ENCODE peak calls at places on chromosomes 4 and X, in eight cellular contexts. Q is cardiac muscle cell; J is fibroblast of lung; N is pancreas; D is tibial artery; X is uterus; M is CD4-positive, alpha-beta T cell; G is neural progenitor cell. C is an unnamed sample.
A peak's percentile ranks its signal among the peaks of the same experiment; 100 is the strongest.

GRCh38 chrX:3184176-3184930 is 143.1 kb downstream of the ARSF start:
- DNase-seq in G (no peak), Q (no peak), D (peak; percentile 21), M (no peak), J (peak; percentile 92), X (peak; percentile 17), N (no peak), C (peak; percentile 88)

GRCh38 chr4:69800599-69800998 is 40.2 kb upstream of the SULT1B1 start:
- DNase-seq in J (no peak), D (no peak), Q (no peak), G (no peak), M (no peak), N (no peak), X (no peak), C (no peak)

GRCh38 chr4:150070464-150071170 is 7.6 kb upstream of the DCLK2 start:
- DNase-seq in G (no peak), D (no peak), X (no peak), J (no peak), M (no peak), Q (no peak), N (no peak), C (no peak)

GRCh38 chr4:165325732-165326512 is 1.5 kb upstream of the MSMO1 start:
- DNase-seq in X (no peak), D (no peak), Q (no peak), G (no peak), J (peak; percentile 80), N (no peak), M (no peak), C (peak; percentile 53)

GRCh38 chr4:2303686-2304320 is 41.9 kb upstream of the MXD4 start:
- DNase-seq in N (no peak), G (no peak), Q (no peak), X (no peak), M (no peak), J (no peak), D (no peak), C (no peak)

GRCh38 chr4:65089666-65090065 is 580.6 kb downstream of the EPHA5 start:
- DNase-seq in J (no peak), M (no peak), Q (peak; percentile 6), D (no peak), X (no peak), N (no peak), G (peak; percentile 4), C (no peak)

GRCh38 chrX:38868941-38869378 is 67.7 kb downstream of the MID1IP1 start:
- DNase-seq in G (no peak), X (no peak), M (no peak), N (no peak), J (peak; percentile 60), D (peak; percentile 28), Q (no peak), C (no peak)

GRCh38 chr4:94399277-94399676 is 52.5 kb upstream of the PDLIM5 start:
- DNase-seq in X (no peak), J (no peak), G (no peak), Q (no peak), D (no peak), M (no peak), N (no peak), C (no peak)

GRCh38 chr4:150010525-150011126 is 67.6 kb upstream of the DCLK2 start:
- DNase-seq in Q (peak; percentile 74), M (no peak), G (peak; percentile 60), D (peak; percentile 36), J (peak; percentile 79), X (peak; percentile 40), N (no peak), C (peak; percentile 36)

GRCh38 chrX:43836435-43837184 is 45.6 kb downstream of the MAOB start:
- DNase-seq in N (no peak), X (no peak), G (peak; percentile 3), D (no peak), M (no peak), J (peak; percentile 45), Q (peak; percentile 26), C (peak; percentile 2)

GRCh38 chr4:4647041-4647440 is 105.2 kb upstream of the STX18 start:
- DNase-seq in M (no peak), Q (no peak), D (no peak), J (no peak), G (no peak), N (no peak), X (no peak), C (no peak)

GRCh38 chr4:34771632-34772031 is 1472.7 kb downstream of the ARAP2 start:
- DNase-seq in G (no peak), N (no peak), Q (no peak), M (no peak), X (no peak), J (no peak), D (no peak), C (no peak)

GRCh38 chrX:78199851-78200250 is 60.4 kb upstream of the TAF9B start:
- DNase-seq in N (no peak), D (no peak), X (no peak), M (peak; percentile 0), Q (peak; percentile 3), G (peak; percentile 9), J (no peak), C (no peak)

GRCh38 chr4:121951570-121952110 is at the start of gene TRPC3:
- DNase-seq in Q (peak; percentile 71), J (peak; percentile 20), N (peak; percentile 71), G (peak; percentile 67), D (no peak), M (peak; percentile 17), X (no peak), C (no peak)

GRCh38 chrX:105701310-105702052 is 120.9 kb upstream of the NRK start:
- DNase-seq in N (no peak), M (no peak), Q (no peak), J (peak; percentile 46), G (no peak), X (no peak), D (no peak), C (no peak)

GRCh38 chrX:71629467-71629866 is 11.2 kb upstream of the CXCR3 start:
- DNase-seq in G (no peak), D (no peak), J (no peak), Q (no peak), M (no peak), X (no peak), N (no peak), C (no peak)

GRCh38 chr4:138243369-138243768 is 1.2 kb upstream of the SLC7A11 start:
- DNase-seq in N (no peak), G (no peak), J (no peak), X (no peak), M (no peak), D (no peak), Q (no peak), C (no peak)

GRCh38 chr4:177339794-177340374 is 30.2 kb downstream of the NEIL3 start:
- DNase-seq in J (peak; percentile 72), Q (peak; percentile 30), M (no peak), N (no peak), X (no peak), G (no peak), D (no peak), C (peak; percentile 8)
- TF ChIP-seq CTCF in J (peak; percentile 72), Q (peak; percentile 74), M (peak; percentile 66), N (peak; percentile 37), X (peak; percentile 50), G (peak; percentile 63), D (peak; percentile 75), C (peak; percentile 81)

GRCh38 chr4:170025523-170026252 is 507 bp downstream of the MFAP3L start:
- DNase-seq in N (no peak), Q (peak; percentile 30), X (peak; percentile 24), D (no peak), G (peak; percentile 58), M (peak; percentile 1), J (peak; percentile 15), C (no peak)

GRCh38 chr4:170026253-170026991 is at the start of gene MFAP3L:
- DNase-seq in D (peak; percentile 79), J (peak; percentile 86), Q (peak; percentile 94), N (peak; percentile 97), M (peak; percentile 76), X (peak; percentile 80), G (peak; percentile 97), C (peak; percentile 63)

GRCh38 chr4:170022211-170022610 is 4.0 kb downstream of the MFAP3L start:
- DNase-seq in D (no peak), X (no peak), G (no peak), J (no peak), Q (no peak), M (no peak), N (no peak), C (no peak)

GRCh38 chr4:170030121-170030520 is 3.9 kb upstream of the MFAP3L start:
- DNase-seq in D (no peak), M (no peak), Q (no peak), G (no peak), X (no peak), J (no peak), N (no peak), C (no peak)

GRCh38 chr4:170027181-170027829 is 1.1 kb upstream of the MFAP3L start:
- DNase-seq in N (peak; percentile 90), M (peak; percentile 89), G (peak; percentile 95), J (peak; percentile 98), D (peak; percentile 90), Q (peak; percentile 96), X (peak; percentile 96), C (peak; percentile 94)
- H3K27me3 ChIP-seq in N (no peaks in the 10 kb centered on the region), M (no peaks in the 10 kb centered on the region), G (peaks cover 44% of the 10 kb centered on the region), J (peaks cover 12% of the 10 kb centered on the region), D (no peaks in the 10 kb centered on the region), Q (peaks cover 28% of the 10 kb centered on the region), X (no peaks in the 10 kb centered on the region), C (peaks cover 18% of the 10 kb centered on the region)

DNA sequence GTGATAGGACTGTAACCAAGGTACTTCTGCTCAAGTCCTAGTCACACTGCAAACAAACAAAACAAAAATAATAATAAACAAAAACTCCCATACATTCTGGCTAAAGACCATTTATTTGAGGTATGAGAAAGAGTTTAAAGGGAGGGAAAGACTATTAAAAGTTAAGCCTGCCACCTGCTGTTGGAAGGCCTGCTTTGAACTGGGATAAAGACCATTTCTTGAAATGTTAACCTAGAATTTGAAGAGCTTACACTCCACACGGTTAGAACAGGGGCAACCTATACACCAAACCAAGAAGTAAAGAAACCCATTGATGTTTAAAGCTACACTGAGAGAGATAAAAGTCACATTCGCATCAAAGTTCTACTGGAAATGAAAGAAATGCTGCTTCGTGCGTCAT is 548.7 kb upstream of the DIPK2B start:
- DNase-seq in D (no peak), Q (no peak), J (peak; percentile 50), N (no peak), X (no peak), G (no peak), M (no peak), C (no peak)
- TF ChIP-seq CTCF in D (no peak), Q (peak; percentile 44), J (peak; percentile 48), N (no peak), X (peak; percentile 32), G (no peak), M (no peak), C (peak; percentile 45)

DNA sequence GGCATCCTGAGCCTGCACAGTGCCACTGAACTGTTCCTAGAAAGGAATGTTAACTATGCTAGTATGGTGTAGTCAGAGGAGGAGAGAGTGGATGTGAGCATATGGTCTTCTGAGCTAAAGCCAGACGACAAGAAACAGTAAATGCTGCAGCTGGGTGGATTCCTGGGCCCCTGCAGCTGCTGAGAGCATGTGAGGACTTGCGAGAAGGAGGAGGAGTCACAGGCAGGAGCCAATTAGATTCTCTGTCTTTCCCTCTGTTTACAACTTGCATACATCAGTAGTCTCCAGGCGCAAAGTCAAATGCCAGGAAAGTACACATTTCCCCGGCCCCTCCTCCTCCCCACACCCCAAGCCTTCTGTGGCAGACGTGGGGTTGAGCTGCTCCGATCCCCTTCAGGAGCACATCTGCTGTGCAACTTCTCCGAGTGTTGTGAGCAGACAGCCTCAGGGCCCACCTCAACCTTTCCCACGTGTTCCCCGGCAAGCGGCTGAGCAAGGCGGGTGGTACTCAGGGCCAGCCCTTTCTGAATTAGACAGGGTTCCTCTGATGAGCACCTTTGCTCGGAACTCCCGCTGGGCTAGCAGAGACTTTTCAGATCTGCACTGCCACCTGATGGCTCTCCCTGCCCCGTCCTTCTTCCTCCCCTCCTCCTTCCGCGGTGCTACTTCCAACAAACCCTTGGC is 108.7 kb upstream of the ATP6AP2 start:
- DNase-seq in G (peak; percentile 48), X (peak; percentile 37), D (no peak), J (peak; percentile 80), M (peak; percentile 3), N (peak; percentile 59), Q (peak; percentile 59), C (peak; percentile 76)
- H3K27me3 ChIP-seq in G (no peaks in the 10 kb centered on the region), X (peaks cover 1% of the 10 kb centered on the region), D (no peaks in the 10 kb centered on the region), J (peaks cover 12% of the 10 kb centered on the region), M (no peaks in the 10 kb centered on the region), N (no peaks in the 10 kb centered on the region), Q (no peaks in the 10 kb centered on the region), C (no peaks in the 10 kb centered on the region)